ENCODE peak calls at places on chromosomes 11 and 22, in ten cellular contexts. N is ovary, K is IMR-90, T is K562, Z is H1, H is stomach, E is sigmoid colon, S is HCT116, M is lower leg skin, B is uterus. Q is an unnamed sample.

GRCh38 chr11:36463781-36464180 is 46.3 kb downstream of the TRAF6 start:
- DNase-seq in N (no peak), K (peak; percentile 59), T (no peak), Z (no peak), H (no peak), E (no peak), S (no peak), M (no peak), B (no peak), Q (no peak)

GRCh38 chr11:88288560-88288959 is 49.0 kb downstream of the CTSC start:
- DNase-seq in N (no peak), K (peak; percentile 36), T (no peak), Z (no peak), H (no peak), E (no peak), S (no peak), M (no peak), B (no peak), Q (no peak)

GRCh38 chr11:40306938-40307548 is 1152.4 kb downstream of the LRRC4C start:
- DNase-seq in N (no peak), K (peak; percentile 63), T (peak; percentile 28), Z (no peak), H (no peak), E (no peak), S (no peak), M (no peak), B (no peak), Q (peak; percentile 37)

GRCh38 chr22:22061085-22062077 is 78.8 kb upstream of the TOP3B start:
- DNase-seq in N (peak; percentile 41), K (peak; percentile 43), T (no peak), Z (no peak), H (no peak), E (peak; percentile 78), S (peak; percentile 8), M (no peak), B (peak; percentile 77), Q (no peak)

GRCh38 chr22:45302047-45302446 is 7.7 kb upstream of the FAM118A start:
- DNase-seq in N (no peak), K (peak; percentile 88), T (no peak), Z (no peak), H (no peak), E (no peak), S (no peak), M (no peak), B (no peak), Q (no peak)

GRCh38 chr11:86800076-86800955 is at the start of gene PRSS23:
- DNase-seq in N (peak; percentile 79), K (peak; percentile 44), T (peak; percentile 36), Z (peak; percentile 76), H (peak; percentile 74), E (peak; percentile 88), S (no peak), M (peak; percentile 92), B (peak; percentile 73), Q (peak; percentile 59)

GRCh38 chr22:25644122-25644521 is 79.6 kb downstream of the GRK3 start:
- DNase-seq in N (no peak), K (peak; percentile 6), T (no peak), Z (no peak), H (no peak), E (no peak), S (no peak), M (no peak), B (no peak), Q (no peak)

GRCh38 chr11:101914349-101914736 is 467 bp upstream of the CEP126 start:
- DNase-seq in N (no peak), K (peak; percentile 49), T (no peak), Z (no peak), H (no peak), E (no peak), S (no peak), M (no peak), B (peak; percentile 48), Q (no peak)

GRCh38 chr11:19013181-19013857 is 47.2 kb downstream of the MRGPRX2 start:
- DNase-seq in N (no peak), K (no peak), T (no peak), Z (peak; percentile 59), H (no peak), E (no peak), S (no peak), M (no peak), B (no peak), Q (peak; percentile 8)

GRCh38 chr11:102598272-102598671 is 26.9 kb downstream of the MMP20 start:
- DNase-seq in N (no peak), K (no peak), T (no peak), Z (no peak), H (no peak), E (no peak), S (no peak), M (no peak), B (no peak), Q (no peak)

GRCh38 chr11:113814181-113814580 is 34.6 kb downstream of the CLDN25 start:
- DNase-seq in N (no peak), K (no peak), T (no peak), Z (no peak), H (no peak), E (no peak), S (no peak), M (no peak), B (no peak), Q (no peak)

GRCh38 chr11:44257338-44258189 is 52.4 kb downstream of the ALX4 start:
- DNase-seq in N (no peak), K (no peak), T (no peak), Z (peak; percentile 10), H (peak; percentile 19), E (no peak), S (no peak), M (peak; percentile 37), B (no peak), Q (no peak)

GRCh38 chr22:43411981-43412807 is at the start of gene MPPED1:
- DNase-seq in N (peak; percentile 52), K (no peak), T (no peak), Z (no peak), H (no peak), E (no peak), S (no peak), M (no peak), B (no peak), Q (no peak)

DNA sequence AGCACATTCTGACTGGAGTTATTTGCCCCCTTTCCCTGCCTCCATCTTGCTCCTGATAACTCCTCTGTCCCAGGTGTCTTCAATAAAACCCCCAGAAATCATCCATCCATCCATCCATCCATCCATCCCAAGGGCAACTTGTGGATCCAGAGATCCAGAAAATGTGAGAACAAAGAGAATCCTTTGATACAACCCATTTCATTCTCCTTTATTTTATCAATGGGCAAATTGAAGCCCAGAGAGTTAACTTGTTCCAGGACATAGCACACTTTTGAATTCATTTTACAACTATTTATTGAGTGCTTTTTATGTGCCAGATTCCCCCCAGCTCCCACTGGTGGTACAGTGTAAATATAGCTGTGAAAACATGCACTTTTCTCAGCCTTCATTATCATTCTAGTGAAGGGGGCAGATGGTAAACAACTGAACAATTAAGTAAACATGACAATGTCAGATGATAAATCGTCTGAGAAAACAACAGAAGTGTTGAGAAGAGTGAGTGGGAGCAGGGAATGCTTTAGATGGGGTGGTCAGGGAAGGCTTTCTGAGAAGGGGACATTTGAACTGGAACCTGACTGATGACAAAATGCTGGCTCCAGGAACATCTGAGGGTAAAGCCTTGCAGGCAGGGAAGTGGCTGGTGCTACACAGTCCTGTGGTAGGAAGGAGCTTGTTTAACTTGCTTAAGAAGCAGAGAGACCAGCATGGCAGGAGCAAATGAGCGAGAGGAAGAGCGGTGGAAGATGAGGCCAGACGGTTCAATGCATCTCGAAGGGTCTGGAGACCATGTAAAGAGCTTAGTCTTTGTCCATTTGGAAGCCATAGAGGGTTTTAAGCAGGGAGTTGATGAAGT is 80.0 kb upstream of the TIMP3 start:
- DNase-seq in N (no peak), K (no peak), T (no peak), Z (no peak), H (no peak), E (no peak), S (no peak), M (no peak), B (no peak), Q (no peak)
- TF ChIP-seq POLR2A in N (no peak), K (no peak), T (no peak), Z (no peak), H (no peak), E (no peak), S (no peak), M (no peak), B (no peak), Q (no peak)

GRCh38 chr11:64863381-64864060 is 14.9 kb downstream of the EHD1 start:
- DNase-seq in N (peak; percentile 62), K (no peak), T (no peak), Z (peak; percentile 56), H (no peak), E (peak; percentile 81), S (no peak), M (no peak), B (no peak), Q (no peak)
- TF ChIP-seq POLR2A in N (no peak), K (no peak), T (no peak), Z (no peak), H (no peak), E (no peak), S (no peak), M (no peak), B (no peak), Q (no peak)

DNA sequence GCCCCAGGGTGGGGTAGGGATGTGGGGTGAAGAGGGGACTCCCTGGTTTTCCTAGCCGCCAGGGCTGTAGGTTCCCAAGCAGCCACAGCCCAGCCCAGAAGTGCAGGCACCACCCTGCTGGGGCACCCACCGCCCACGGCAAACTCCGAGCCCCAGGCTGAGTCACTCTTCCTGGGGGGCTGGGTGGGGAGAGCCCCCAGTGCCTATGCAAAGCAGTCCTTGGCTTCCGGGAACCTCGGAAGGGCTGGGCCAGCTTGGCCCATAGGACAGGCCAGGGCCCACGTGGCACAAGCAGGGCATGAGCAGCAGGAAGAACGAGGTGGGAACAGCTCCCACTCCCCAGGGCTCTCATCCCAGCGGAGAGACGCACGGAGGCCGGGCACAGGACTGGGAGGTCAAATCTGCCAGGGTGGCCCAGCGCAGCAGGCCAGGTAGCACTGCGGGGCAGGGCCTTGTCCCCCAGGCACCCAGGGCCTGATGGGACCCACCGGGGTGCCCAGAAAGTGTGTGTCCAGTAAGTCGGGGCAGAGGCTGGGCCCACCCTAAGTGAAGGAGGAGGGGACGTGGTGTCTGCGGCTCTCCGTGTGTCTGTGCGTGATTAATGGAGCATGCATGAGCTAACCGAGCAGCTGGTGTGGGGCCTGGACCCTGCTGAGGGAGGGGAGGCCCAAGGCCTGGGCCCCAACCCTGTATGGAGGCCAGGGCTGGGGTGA is 4.6 kb upstream of the IL17REL start:
- DNase-seq in N (no peak), K (no peak), T (no peak), Z (no peak), H (peak; percentile 63), E (peak; percentile 50), S (no peak), M (no peak), B (peak; percentile 12), Q (no peak)
- TF ChIP-seq POLR2A in N (no peak), K (no peak), T (no peak), Z (no peak), H (no peak), E (no peak), S (no peak), M (no peak), B (no peak), Q (no peak)

DNA sequence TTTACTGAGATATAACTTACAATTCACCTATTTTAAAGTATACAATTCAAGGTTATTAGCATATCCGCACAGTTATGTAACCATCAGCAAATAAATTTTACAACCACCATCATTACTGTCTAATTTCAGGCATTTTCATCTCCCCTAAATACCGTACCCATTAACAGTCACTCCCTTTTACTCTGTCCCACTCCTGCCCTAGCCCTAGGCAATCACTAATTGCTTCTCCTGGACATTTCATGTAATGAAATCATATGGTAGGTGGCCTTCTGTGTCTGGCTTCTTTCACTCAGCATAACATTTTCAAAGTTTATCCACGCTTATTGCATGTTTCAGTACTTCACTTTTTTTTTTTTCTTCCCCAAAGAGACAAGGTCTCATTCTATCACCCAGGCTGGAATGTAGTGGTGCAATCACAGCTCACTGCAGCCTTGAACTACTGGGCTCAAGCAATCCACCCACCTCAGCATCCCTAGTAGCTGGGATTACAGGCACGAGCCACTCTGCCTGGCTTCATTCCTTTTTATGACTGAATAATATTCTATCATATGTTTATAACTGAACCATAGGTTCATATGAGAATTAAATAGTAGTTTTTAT is 61.4 kb upstream of the CHRM4 start:
- DNase-seq in N (no peak), K (no peak), T (no peak), Z (no peak), H (no peak), E (no peak), S (no peak), M (no peak), B (no peak), Q (no peak)
- TF ChIP-seq POLR2A in N (no peak), K (no peak), T (no peak), Z (no peak), H (no peak), E (no peak), S (no peak), M (no peak), B (no peak), Q (no peak)